ENCODE peak calls at places on chromosomes 4 and X, in seven cellular contexts. Q is adrenal gland, C is IMR-90, S is K562, V is prostate gland, D is uterus, J is spleen. Z is an unnamed sample.

GRCh38 chr4:107999932-108000539 is 10.3 kb downstream of the HADH start:
- DNase-seq in Q (no peak), C (no peak), S (no peak), V (no peak), D (no peak), J (no peak), Z (peak)

GRCh38 chr4:53558061-53558801 is 33.1 kb downstream of the LNX1 start:
- DNase-seq in Q (no peak), C (peak), S (no peak), V (no peak), D (no peak), J (no peak), Z (peak)

GRCh38 chr4:122873752-122874151 is 47.1 kb downstream of the FGF2 start:
- DNase-seq in Q (no peak), C (peak), S (no peak), V (no peak), D (no peak), J (no peak), Z (no peak)

GRCh38 chr4:3828546-3828945 is 62.4 kb downstream of the ADRA2C start:
- DNase-seq in Q (no peak), C (no peak), S (no peak), V (no peak), D (no peak), J (no peak), Z (no peak)

GRCh38 chr4:6017030-6017429 is 1.2 kb downstream of the C4orf50 start:
- DNase-seq in Q (no peak), C (no peak), S (no peak), V (no peak), D (no peak), J (no peak), Z (no peak)

GRCh38 chr4:152363086-152363485 is 172.8 kb downstream of the FBXW7 start:
- DNase-seq in Q (no peak), C (peak), S (no peak), V (no peak), D (no peak), J (no peak), Z (no peak)

GRCh38 chrX:5449323-5449722 is 779.3 kb downstream of the NLGN4X start:
- DNase-seq in Q (no peak), C (no peak), S (no peak), V (no peak), D (no peak), J (no peak), Z (no peak)

GRCh38 chr4:44678094-44679023 is at the start of gene GUF1:
- DNase-seq in Q (peak), C (peak), S (peak), V (peak), D (peak), J (peak), Z (peak)

GRCh38 chr4:20395160-20395773 is 143.6 kb downstream of the SLIT2 start:
- DNase-seq in Q (peak), C (peak), S (peak), V (peak), D (no peak), J (no peak), Z (peak)

GRCh38 chr4:93203708-93204107 is 624.8 kb upstream of the ATOH1 start:
- DNase-seq in Q (peak), C (peak), S (no peak), V (no peak), D (no peak), J (no peak), Z (peak)

GRCh38 chr4:71941001-71941400 is 90.8 kb upstream of the NPFFR2 start:
- DNase-seq in Q (no peak), C (peak), S (peak), V (no peak), D (no peak), J (no peak), Z (peak)

GRCh38 chr4:122458625-122459024 is 2.1 kb upstream of the IL2 start:
- DNase-seq in Q (no peak), C (peak), S (peak), V (no peak), D (no peak), J (no peak), Z (peak)

GRCh38 chr4:1735215-1735614 is 13.9 kb downstream of the TACC3 start:
- DNase-seq in Q (no peak), C (no peak), S (no peak), V (no peak), D (no peak), J (no peak), Z (no peak)

GRCh38 chrX:33735182-33735581 is 396.9 kb downstream of the FAM47A start:
- DNase-seq in Q (no peak), C (no peak), S (no peak), V (no peak), D (no peak), J (no peak), Z (no peak)

GRCh38 chr4:33890841-33891240 is 2353.5 kb downstream of the ARAP2 start:
- DNase-seq in Q (no peak), C (no peak), S (no peak), V (no peak), D (no peak), J (no peak), Z (no peak)

GRCh38 chr4:175671491-175671934 is 140.6 kb downstream of the GPM6A start:
- DNase-seq in Q (no peak), C (no peak), S (no peak), V (no peak), D (no peak), J (no peak), Z (no peak)

GRCh38 chrX:131827935-131828334 is 195.2 kb upstream of the STK26 start:
- DNase-seq in Q (no peak), C (no peak), S (peak), V (no peak), D (no peak), J (no peak), Z (peak)

GRCh38 chrX:2954541-2954940 is 25.4 kb upstream of the ARSD start:
- DNase-seq in Q (no peak), C (no peak), S (no peak), V (no peak), D (no peak), J (no peak), Z (no peak)

GRCh38 chr4:168569066-168569908 is 72.4 kb downstream of the PALLD start:
- DNase-seq in Q (no peak), C (no peak), S (peak), V (peak), D (peak), J (no peak), Z (no peak)

GRCh38 chrX:71177327-71177726 is 32.7 kb downstream of the NLGN3 start:
- DNase-seq in Q (no peak), C (no peak), S (no peak), V (no peak), D (no peak), J (no peak), Z (no peak)

GRCh38 chr4:67333663-67334062 is 211.6 kb downstream of the CENPC start:
- DNase-seq in Q (no peak), C (no peak), S (no peak), V (no peak), D (no peak), J (no peak), Z (no peak)

GRCh38 chrX:140342410-140342809 is 162.5 kb downstream of the SOX3 start:
- DNase-seq in Q (no peak), C (no peak), S (no peak), V (no peak), D (no peak), J (no peak), Z (no peak)

GRCh38 chr4:35934370-35934981 is 309.8 kb downstream of the ARAP2 start:
- DNase-seq in Q (no peak), C (peak), S (peak), V (no peak), D (no peak), J (no peak), Z (peak)

GRCh38 chr4:20320232-20320631 is 68.5 kb downstream of the SLIT2 start:
- DNase-seq in Q (no peak), C (no peak), S (no peak), V (no peak), D (no peak), J (no peak), Z (no peak)

GRCh38 chr4:3286335-3287175 is 6.3 kb upstream of the RGS12 start:
- DNase-seq in Q (peak), C (no peak), S (no peak), V (no peak), D (no peak), J (no peak), Z (no peak)

GRCh38 chr4:122710434-122711308 is 21.8 kb upstream of the BBS12 start:
- DNase-seq in Q (no peak), C (peak), S (no peak), V (no peak), D (no peak), J (no peak), Z (no peak)

GRCh38 chr4:121688696-121689095 is 8.1 kb downstream of the ANXA5 start:
- DNase-seq in Q (no peak), C (no peak), S (no peak), V (no peak), D (no peak), J (no peak), Z (peak)

GRCh38 chr4:95410387-95411005 is 138.3 kb downstream of the UNC5C start:
- DNase-seq in Q (no peak), C (no peak), S (no peak), V (no peak), D (no peak), J (no peak), Z (no peak)

GRCh38 chrX:110087485-110088356 is 84.8 kb downstream of the TMEM164 start:
- DNase-seq in Q (no peak), C (peak), S (no peak), V (no peak), D (no peak), J (no peak), Z (peak)

GRCh38 chr4:181618896-181619295 is 624.3 kb upstream of the TENM3 start:
- DNase-seq in Q (no peak), C (no peak), S (no peak), V (no peak), D (no peak), J (no peak), Z (no peak)

GRCh38 chrX:17674611-17675010 is 62.7 kb upstream of the SCML1 start:
- DNase-seq in Q (no peak), C (no peak), S (no peak), V (no peak), D (no peak), J (no peak), Z (peak)

GRCh38 chr4:76694056-76694455 is 203.9 kb downstream of the SOWAHB start:
- DNase-seq in Q (no peak), C (no peak), S (no peak), V (no peak), D (no peak), J (no peak), Z (no peak)

GRCh38 chr4:87012265-87012953 is 77.6 kb downstream of the AFF1 start:
- DNase-seq in Q (no peak), C (no peak), S (no peak), V (peak), D (no peak), J (no peak), Z (no peak)

GRCh38 chr4:95360256-95360903 is 188.4 kb downstream of the UNC5C start:
- DNase-seq in Q (no peak), C (no peak), S (no peak), V (no peak), D (no peak), J (no peak), Z (no peak)

GRCh38 chr4:29970626-29971025 is 749.5 kb upstream of the PCDH7 start:
- DNase-seq in Q (no peak), C (no peak), S (no peak), V (no peak), D (no peak), J (no peak), Z (peak)

GRCh38 chr4:54226399-54227260 is 2.5 kb upstream of the PDGFRA start:
- DNase-seq in Q (no peak), C (peak), S (no peak), V (no peak), D (peak), J (peak), Z (no peak)

GRCh38 chr4:71338846-71339593 is at the start of gene SLC4A4:
- DNase-seq in Q (no peak), C (peak), S (peak), V (no peak), D (no peak), J (no peak), Z (peak)

DNA sequence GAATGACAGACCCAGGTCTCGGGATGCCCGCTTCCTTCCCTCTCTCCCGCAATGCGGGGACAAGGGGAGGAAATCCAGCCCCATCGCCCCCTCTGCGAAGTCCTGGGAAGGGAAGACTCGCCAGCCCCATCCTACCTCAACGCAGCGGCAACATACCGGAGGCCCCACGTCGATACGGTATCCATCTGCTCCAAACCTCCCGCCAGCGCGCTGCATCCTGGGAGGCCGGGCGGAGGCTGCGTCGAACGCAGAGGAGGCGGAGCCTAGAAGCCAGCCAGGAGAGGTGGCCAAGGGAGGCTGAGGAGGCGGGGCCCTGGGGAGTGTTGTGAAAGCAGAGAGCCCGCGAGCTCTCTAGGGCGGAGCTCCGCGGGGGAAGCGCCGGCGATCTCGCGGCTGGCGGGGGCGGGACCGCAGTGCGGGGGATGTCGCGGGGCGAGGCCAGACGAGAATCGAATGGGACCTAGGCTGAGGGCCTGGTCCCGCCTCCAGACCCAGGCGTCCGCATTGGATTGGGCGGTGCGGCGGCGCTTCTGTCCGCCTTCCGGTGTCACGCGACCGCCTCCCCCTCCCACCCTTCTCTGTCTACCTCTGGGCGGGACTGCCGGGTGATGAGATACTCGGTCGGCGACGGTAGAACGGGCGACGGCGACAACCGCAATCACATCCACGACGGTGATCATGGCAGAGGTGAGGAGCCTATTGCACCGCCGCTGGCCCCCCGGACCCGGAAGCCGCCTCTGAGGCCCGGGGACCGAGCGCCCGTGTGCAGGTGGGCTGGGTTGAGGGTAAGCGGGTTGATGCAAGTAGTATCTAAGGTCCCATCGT is at the start of the genes FANCB and MOSPD2:
- DNase-seq in Q (peak), C (peak), S (peak), V (peak), D (peak), J (peak), Z (peak)
- TF ChIP-seq POLR2A in Q (no peak), C (no peak), S (peak), V (peak), D (no peak), J (no peak), Z (peak)

GRCh38 chrX:68839771-68840170 is 10.9 kb downstream of the EFNB1 start:
- DNase-seq in Q (no peak), C (no peak), S (no peak), V (no peak), D (no peak), J (no peak), Z (no peak)
- TF ChIP-seq POLR2A in Q (no peak), C (no peak), S (no peak), V (no peak), D (no peak), J (no peak), Z (no peak)

GRCh38 chr4:74654230-74654681 is 140.1 kb downstream of the BTC start:
- DNase-seq in Q (no peak), C (peak), S (no peak), V (no peak), D (no peak), J (no peak), Z (peak)
- TF ChIP-seq POLR2A in Q (no peak), C (no peak), S (no peak), V (no peak), D (no peak), J (no peak), Z (no peak)

DNA sequence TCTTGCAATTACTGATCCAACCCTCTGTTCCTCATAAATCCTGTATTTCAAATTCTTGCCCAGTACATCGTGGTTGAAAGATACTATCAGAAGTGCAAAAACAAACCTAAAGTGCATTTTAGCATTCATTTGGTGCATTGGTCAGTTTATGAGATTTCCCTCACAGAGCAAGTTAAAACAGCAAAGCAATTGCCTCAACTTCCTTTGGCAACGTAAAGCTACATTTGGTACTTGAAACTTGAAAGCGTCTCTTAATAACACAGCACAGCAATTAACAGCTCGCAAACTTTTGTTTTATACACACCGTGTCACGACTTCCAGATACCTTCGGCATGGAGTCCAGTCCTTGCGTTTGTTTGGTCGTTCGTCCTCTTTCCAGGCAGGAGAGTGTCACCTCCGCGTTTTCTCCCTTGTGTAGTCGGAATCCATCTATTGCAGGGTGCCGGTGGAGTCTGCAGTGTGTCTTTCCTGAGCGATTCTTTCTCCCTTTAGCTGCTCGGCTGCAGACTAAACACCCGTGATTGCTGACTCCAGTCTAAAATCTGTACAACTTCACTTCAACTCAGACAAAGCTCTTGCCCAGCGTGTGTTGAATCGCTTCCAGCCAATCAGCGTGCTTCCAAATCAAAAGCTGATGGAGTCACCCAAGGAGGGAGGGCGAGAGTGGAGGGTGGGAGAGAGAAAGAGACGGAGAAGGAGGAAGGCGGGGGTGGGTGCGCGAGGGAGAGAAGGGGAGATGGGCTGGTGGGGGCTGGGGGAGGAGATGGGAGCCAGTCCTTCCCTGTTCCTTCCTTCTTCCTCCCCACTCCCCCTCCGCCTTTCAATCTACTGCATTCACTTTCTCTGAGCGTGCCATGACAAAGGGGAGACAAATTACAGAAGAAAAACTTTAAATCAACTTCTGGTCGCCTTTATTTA is at the start of gene PCDH18:
- DNase-seq in Q (peak), C (peak), S (no peak), V (peak), D (peak), J (no peak), Z (no peak)
- TF ChIP-seq POLR2A in Q (no peak), C (peak), S (no peak), V (peak), D (peak), J (no peak), Z (no peak)

GRCh38 chrX:1074755-1075154 is 137.7 kb downstream of the CRLF2 start:
- DNase-seq in Q (no peak), C (no peak), S (no peak), V (no peak), D (no peak), J (no peak), Z (no peak)

GRCh38 chrX:1075741-1076140 is 136.7 kb downstream of the CRLF2 start:
- DNase-seq in Q (no peak), C (no peak), S (no peak), V (no peak), D (no peak), J (no peak), Z (no peak)

GRCh38 chrX:1074172-1074571 is 138.3 kb downstream of the CRLF2 start:
- DNase-seq in Q (no peak), C (no peak), S (no peak), V (no peak), D (no peak), J (no peak), Z (no peak)

GRCh38 chrX:1075156-1075555 is 137.3 kb downstream of the CRLF2 start:
- DNase-seq in Q (no peak), C (no peak), S (no peak), V (no peak), D (no peak), J (no peak), Z (no peak)

DNA sequence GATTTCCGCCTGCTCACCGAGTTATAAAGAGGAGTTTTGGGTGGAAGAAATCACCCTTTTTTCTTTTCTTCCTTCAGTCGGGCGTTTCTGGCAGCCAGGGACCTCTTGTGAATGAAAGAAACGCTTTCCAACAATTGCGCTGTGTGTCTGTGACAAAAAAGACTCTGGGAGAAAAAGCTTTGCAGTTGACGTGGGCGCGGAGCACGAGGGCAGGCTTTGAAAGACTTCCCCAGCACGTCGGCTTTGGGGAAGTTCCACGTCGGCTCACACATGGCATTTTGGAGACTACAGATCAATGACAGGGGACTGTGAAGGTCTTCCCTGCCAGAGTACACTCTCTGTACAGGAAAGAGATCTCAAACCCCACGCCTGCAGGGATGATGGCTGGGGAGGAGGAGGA is 135.3 kb downstream of the CRLF2 start:
- DNase-seq in Q (no peak), C (no peak), S (no peak), V (no peak), D (no peak), J (no peak), Z (peak)
- TF ChIP-seq POLR2A in Q (no peak), C (no peak), S (no peak), V (no peak), D (no peak), J (no peak), Z (no peak)

GRCh38 chrX:47650164-47651042 is at the start of gene ELK1:
- DNase-seq in Q (peak), C (peak), S (peak), V (peak), D (peak), J (peak), Z (peak)
- TF ChIP-seq POLR2A in Q (peak), C (peak), S (peak), V (peak), D (no peak), J (no peak), Z (peak)

DNA sequence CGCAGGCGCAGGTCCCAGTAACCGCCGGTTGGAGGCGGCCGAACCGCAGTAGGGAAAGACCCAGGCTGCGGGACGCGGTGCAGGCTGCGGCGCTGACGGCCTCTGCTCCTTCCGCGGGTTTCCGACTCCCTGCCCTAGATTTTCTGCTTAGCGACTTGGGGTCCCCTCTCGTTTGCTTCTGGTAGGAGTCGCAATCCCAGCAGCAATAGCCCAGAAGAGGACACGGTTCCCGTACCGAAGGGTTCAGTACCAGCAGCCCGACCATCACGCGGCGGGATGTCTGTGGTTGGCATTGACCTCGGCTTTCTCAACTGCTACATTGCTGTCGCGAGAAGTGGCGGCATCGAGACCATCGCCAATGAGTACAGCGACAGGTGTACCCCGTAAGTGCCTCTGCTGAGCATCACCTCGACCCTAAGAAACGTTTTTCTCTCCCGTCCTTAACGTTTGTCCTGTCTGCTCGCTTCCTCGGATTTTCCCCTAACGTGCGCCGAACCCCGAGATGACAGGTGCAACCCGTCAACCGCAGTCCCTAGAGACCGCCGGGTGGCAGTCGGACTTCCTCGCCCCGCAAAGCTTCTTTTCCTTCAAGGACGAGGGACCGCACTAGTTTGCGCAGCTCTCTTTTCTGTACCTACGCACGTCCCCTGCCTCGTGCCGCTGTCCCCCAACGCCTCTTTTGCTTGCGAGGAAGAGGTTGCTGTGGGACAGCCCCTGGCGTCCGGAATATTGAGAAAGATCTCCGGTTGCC is at the start of gene HSPA4L:
- DNase-seq in Q (peak), C (peak), S (no peak), V (no peak), D (peak), J (peak), Z (peak)
- TF ChIP-seq POLR2A in Q (peak), C (peak), S (peak), V (peak), D (peak), J (no peak), Z (peak)

Z was measured in NB4.